ENCODE peak calls at places on chromosomes 6 and 20, in ten cellular contexts. One of them, this sample, is unnamed.
A peak's percentile ranks its signal among the peaks of the same experiment; 100 is the strongest.

GRCh38 chr6:167770291-167770955 is 56.3 kb upstream of the AFDN start:
- DNase-seq in PC-9: no peak
- DNase-seq in cardiac muscle cell: no peak
- DNase-seq in hepatocyte: no peak
- DNase-seq in lung: no peak
- DNase-seq in gastrocnemius medialis: no peak
- DNase-seq in PC-3: no peak
- DNase-seq in AG04450: no peak
- DNase-seq in heart right ventricle: no peak
- DNase-seq in pancreas: no peak
- DNase-seq in this sample: no peak

GRCh38 chr20:45445805-45446562 is 23.6 kb upstream of the WFDC2 start:
- DNase-seq in gastrocnemius medialis: no peak
- DNase-seq in lung: no peak
- DNase-seq in cardiac muscle cell: no peak
- DNase-seq in AG04450: no peak
- DNase-seq in hepatocyte: no peak
- DNase-seq in pancreas: no peak
- DNase-seq in PC-3: peak; percentile 76
- DNase-seq in PC-9: no peak
- DNase-seq in heart right ventricle: no peak
- DNase-seq in this sample: no peak

GRCh38 chr6:73169633-73170032 is 55.7 kb downstream of the KHDC1L start:
- DNase-seq in AG04450: no peak
- DNase-seq in pancreas: no peak
- DNase-seq in lung: no peak
- DNase-seq in gastrocnemius medialis: no peak
- DNase-seq in PC-9: no peak
- DNase-seq in PC-3: peak; percentile 25
- DNase-seq in hepatocyte: no peak
- DNase-seq in cardiac muscle cell: no peak
- DNase-seq in heart right ventricle: no peak
- DNase-seq in this sample: no peak

GRCh38 chr6:153976921-153977693 is 61.9 kb upstream of the OPRM1 start:
- DNase-seq in AG04450: no peak
- DNase-seq in pancreas: no peak
- DNase-seq in hepatocyte: no peak
- DNase-seq in heart right ventricle: no peak
- DNase-seq in cardiac muscle cell: peak; percentile 36
- DNase-seq in gastrocnemius medialis: no peak
- DNase-seq in PC-9: peak; percentile 58
- DNase-seq in PC-3: peak; percentile 8
- DNase-seq in lung: no peak
- DNase-seq in this sample: no peak

GRCh38 chr20:47713941-47714450 is 71.3 kb downstream of the SULF2 start:
- DNase-seq in hepatocyte: no peak
- DNase-seq in lung: no peak
- DNase-seq in PC-9: no peak
- DNase-seq in gastrocnemius medialis: peak; percentile 29
- DNase-seq in heart right ventricle: peak; percentile 32
- DNase-seq in pancreas: no peak
- DNase-seq in cardiac muscle cell: no peak
- DNase-seq in AG04450: no peak
- DNase-seq in PC-3: no peak
- DNase-seq in this sample: peak; percentile 34

GRCh38 chr6:22327881-22328280 is 31.0 kb upstream of the PRL start:
- DNase-seq in heart right ventricle: no peak
- DNase-seq in gastrocnemius medialis: no peak
- DNase-seq in PC-9: no peak
- DNase-seq in PC-3: no peak
- DNase-seq in cardiac muscle cell: no peak
- DNase-seq in AG04450: no peak
- DNase-seq in lung: no peak
- DNase-seq in pancreas: no peak
- DNase-seq in hepatocyte: no peak
- DNase-seq in this sample: no peak

GRCh38 chr6:10759312-10759839 is 11.8 kb downstream of the TMEM14B start:
- DNase-seq in AG04450: peak; percentile 86
- DNase-seq in PC-3: peak; percentile 99
- DNase-seq in hepatocyte: peak; percentile 78
- DNase-seq in PC-9: peak; percentile 95
- DNase-seq in heart right ventricle: no peak
- DNase-seq in lung: no peak
- DNase-seq in cardiac muscle cell: peak; percentile 89
- DNase-seq in pancreas: no peak
- DNase-seq in gastrocnemius medialis: no peak
- DNase-seq in this sample: no peak

GRCh38 chr20:61755971-61756421 is 309.7 kb downstream of the TAF4 start:
- DNase-seq in gastrocnemius medialis: no peak
- DNase-seq in AG04450: no peak
- DNase-seq in heart right ventricle: no peak
- DNase-seq in PC-9: no peak
- DNase-seq in hepatocyte: no peak
- DNase-seq in PC-3: no peak
- DNase-seq in cardiac muscle cell: no peak
- DNase-seq in lung: no peak
- DNase-seq in pancreas: no peak
- DNase-seq in this sample: no peak

GRCh38 chr20:6767536-6768227 is at the start of gene BMP2:
- DNase-seq in PC-9: no peak
- DNase-seq in PC-3: peak; percentile 28
- DNase-seq in heart right ventricle: peak; percentile 47
- DNase-seq in cardiac muscle cell: peak; percentile 79
- DNase-seq in gastrocnemius medialis: peak; percentile 25
- DNase-seq in AG04450: no peak
- DNase-seq in lung: peak; percentile 42
- DNase-seq in pancreas: peak; percentile 68
- DNase-seq in hepatocyte: peak; percentile 91
- DNase-seq in this sample: peak; percentile 69

GRCh38 chr20:50467618-50468373 is 42.4 kb upstream of the PTPN1 start:
- DNase-seq in PC-3: peak; percentile 60
- DNase-seq in PC-9: no peak
- DNase-seq in gastrocnemius medialis: peak; percentile 57
- DNase-seq in hepatocyte: no peak
- DNase-seq in heart right ventricle: no peak
- DNase-seq in pancreas: no peak
- DNase-seq in lung: peak; percentile 65
- DNase-seq in cardiac muscle cell: peak; percentile 71
- DNase-seq in AG04450: no peak
- DNase-seq in this sample: no peak

GRCh38 chr6:53752440-53752839 is 42.4 kb upstream of the LRRC1 start:
- DNase-seq in pancreas: no peak
- DNase-seq in PC-9: peak; percentile 43
- DNase-seq in hepatocyte: no peak
- DNase-seq in gastrocnemius medialis: no peak
- DNase-seq in PC-3: no peak
- DNase-seq in AG04450: no peak
- DNase-seq in lung: no peak
- DNase-seq in heart right ventricle: no peak
- DNase-seq in cardiac muscle cell: no peak
- DNase-seq in this sample: no peak

GRCh38 chr6:28789553-28790083 is 134.2 kb downstream of the TRIM27 start:
- DNase-seq in heart right ventricle: no peak
- DNase-seq in cardiac muscle cell: peak; percentile 61
- DNase-seq in hepatocyte: peak; percentile 53
- DNase-seq in gastrocnemius medialis: no peak
- DNase-seq in PC-9: peak; percentile 61
- DNase-seq in pancreas: no peak
- DNase-seq in AG04450: no peak
- DNase-seq in PC-3: peak; percentile 85
- DNase-seq in lung: no peak
- DNase-seq in this sample: no peak

GRCh38 chr6:55758156-55758942 is 117.0 kb downstream of the BMP5 start:
- DNase-seq in AG04450: peak; percentile 67
- DNase-seq in cardiac muscle cell: peak; percentile 76
- DNase-seq in gastrocnemius medialis: peak; percentile 19
- DNase-seq in PC-3: peak; percentile 97
- DNase-seq in hepatocyte: peak; percentile 65
- DNase-seq in pancreas: no peak
- DNase-seq in heart right ventricle: no peak
- DNase-seq in lung: no peak
- DNase-seq in PC-9: peak; percentile 81
- DNase-seq in this sample: no peak

GRCh38 chr6:15368186-15368585 is 122.3 kb downstream of the JARID2 start:
- DNase-seq in cardiac muscle cell: peak; percentile 24
- DNase-seq in AG04450: no peak
- DNase-seq in PC-9: no peak
- DNase-seq in lung: no peak
- DNase-seq in PC-3: no peak
- DNase-seq in heart right ventricle: no peak
- DNase-seq in gastrocnemius medialis: no peak
- DNase-seq in pancreas: no peak
- DNase-seq in hepatocyte: no peak
- DNase-seq in this sample: no peak

GRCh38 chr6:161462148-161462547 is 188.3 kb upstream of the AGPAT4 start:
- DNase-seq in gastrocnemius medialis: no peak
- DNase-seq in PC-3: peak; percentile 81
- DNase-seq in PC-9: peak; percentile 39
- DNase-seq in AG04450: no peak
- DNase-seq in hepatocyte: no peak
- DNase-seq in lung: no peak
- DNase-seq in cardiac muscle cell: no peak
- DNase-seq in heart right ventricle: no peak
- DNase-seq in pancreas: no peak
- DNase-seq in this sample: no peak

GRCh38 chr20:3473944-3474343 is 3.1 kb downstream of the ATRN start:
- DNase-seq in AG04450: no peak
- DNase-seq in lung: peak; percentile 21
- DNase-seq in PC-3: no peak
- DNase-seq in gastrocnemius medialis: no peak
- DNase-seq in PC-9: no peak
- DNase-seq in heart right ventricle: no peak
- DNase-seq in pancreas: no peak
- DNase-seq in cardiac muscle cell: no peak
- DNase-seq in hepatocyte: no peak
- DNase-seq in this sample: no peak

GRCh38 chr6:25050356-25050755 is 114.6 kb upstream of the RIPOR2 start:
- DNase-seq in PC-3: no peak
- DNase-seq in pancreas: no peak
- DNase-seq in heart right ventricle: no peak
- DNase-seq in lung: no peak
- DNase-seq in AG04450: peak; percentile 68
- DNase-seq in PC-9: peak; percentile 46
- DNase-seq in cardiac muscle cell: peak; percentile 87
- DNase-seq in gastrocnemius medialis: no peak
- DNase-seq in hepatocyte: peak; percentile 49
- DNase-seq in this sample: no peak

GRCh38 chr6:87483929-87484328 is 11.2 kb downstream of the SLC35A1 start:
- DNase-seq in AG04450: no peak
- DNase-seq in cardiac muscle cell: peak; percentile 51
- DNase-seq in pancreas: no peak
- DNase-seq in gastrocnemius medialis: no peak
- DNase-seq in lung: no peak
- DNase-seq in hepatocyte: peak; percentile 83
- DNase-seq in PC-3: peak; percentile 64
- DNase-seq in heart right ventricle: no peak
- DNase-seq in PC-9: peak; percentile 37
- DNase-seq in this sample: no peak

GRCh38 chr20:60381643-60382400 is 423.6 kb downstream of the CDH26 start:
- DNase-seq in lung: no peak
- DNase-seq in PC-3: peak; percentile 3
- DNase-seq in hepatocyte: no peak
- DNase-seq in gastrocnemius medialis: no peak
- DNase-seq in AG04450: no peak
- DNase-seq in cardiac muscle cell: no peak
- DNase-seq in PC-9: no peak
- DNase-seq in heart right ventricle: no peak
- DNase-seq in pancreas: no peak
- DNase-seq in this sample: no peak

GRCh38 chr20:10171864-10172751 is 46.5 kb upstream of the SNAP25 start:
- DNase-seq in hepatocyte: peak; percentile 67
- DNase-seq in cardiac muscle cell: peak; percentile 42
- DNase-seq in PC-3: peak; percentile 60
- DNase-seq in AG04450: no peak
- DNase-seq in lung: no peak
- DNase-seq in gastrocnemius medialis: no peak
- DNase-seq in PC-9: peak; percentile 40
- DNase-seq in heart right ventricle: no peak
- DNase-seq in pancreas: peak; percentile 51
- DNase-seq in this sample: no peak
- TF ChIP-seq CTCF in hepatocyte: peak; percentile 6
- TF ChIP-seq CTCF in cardiac muscle cell: no peak
- TF ChIP-seq CTCF in PC-3: no peak
- TF ChIP-seq CTCF in AG04450: no peak
- TF ChIP-seq CTCF in lung: no peak
- TF ChIP-seq CTCF in gastrocnemius medialis: no peak
- TF ChIP-seq CTCF in PC-9: no peak
- TF ChIP-seq CTCF in heart right ventricle: no peak
- TF ChIP-seq CTCF in pancreas: no peak
- TF ChIP-seq CTCF in this sample: no peak

GRCh38 chr6:158185729-158186456 is 17.7 kb downstream of the GTF2H5 start:
- DNase-seq in PC-3: peak; percentile 10
- DNase-seq in pancreas: no peak
- DNase-seq in lung: no peak
- DNase-seq in AG04450: no peak
- DNase-seq in PC-9: no peak
- DNase-seq in heart right ventricle: no peak
- DNase-seq in gastrocnemius medialis: no peak
- DNase-seq in cardiac muscle cell: peak; percentile 62
- DNase-seq in hepatocyte: no peak
- DNase-seq in this sample: no peak
- H3K27ac ChIP-seq in PC-3: no peak overlapping the region
- H3K27ac ChIP-seq in pancreas: no peak overlapping the region
- H3K27ac ChIP-seq in lung: no peak overlapping the region
- H3K27ac ChIP-seq in AG04450: no peak overlapping the region
- H3K27ac ChIP-seq in PC-9: no peak overlapping the region
- H3K27ac ChIP-seq in heart right ventricle: no peak overlapping the region
- H3K27ac ChIP-seq in gastrocnemius medialis: no peak overlapping the region
- H3K27ac ChIP-seq in cardiac muscle cell: no peak overlapping the region
- H3K27ac ChIP-seq in hepatocyte: no peak overlapping the region
- H3K27ac ChIP-seq in this sample: no peak overlapping the region

GRCh38 chr6:107400748-107401147 is 58.6 kb downstream of the PDSS2 start:
- DNase-seq in lung: no peak
- DNase-seq in pancreas: no peak
- DNase-seq in cardiac muscle cell: no peak
- DNase-seq in PC-3: no peak
- DNase-seq in AG04450: no peak
- DNase-seq in hepatocyte: no peak
- DNase-seq in PC-9: no peak
- DNase-seq in gastrocnemius medialis: no peak
- DNase-seq in heart right ventricle: no peak
- DNase-seq in this sample: no peak
- H3K9me3 ChIP-seq in lung: peaks cover 13% of the 10 kb centered on the region
- H3K9me3 ChIP-seq in pancreas: no peaks in the 10 kb centered on the region
- H3K9me3 ChIP-seq in cardiac muscle cell: no peaks in the 10 kb centered on the region
- H3K9me3 ChIP-seq in PC-3: no peaks in the 10 kb centered on the region
- H3K9me3 ChIP-seq in AG04450: peaks cover 3% of the 10 kb centered on the region
- H3K9me3 ChIP-seq in hepatocyte: peaks cover 9% of the 10 kb centered on the region
- H3K9me3 ChIP-seq in PC-9: no peaks in the 10 kb centered on the region
- H3K9me3 ChIP-seq in gastrocnemius medialis: peaks cover 4% of the 10 kb centered on the region
- H3K9me3 ChIP-seq in heart right ventricle: peaks cover 8% of the 10 kb centered on the region
- H3K9me3 ChIP-seq in this sample: peaks cover 46% of the 10 kb centered on the region

DNA sequence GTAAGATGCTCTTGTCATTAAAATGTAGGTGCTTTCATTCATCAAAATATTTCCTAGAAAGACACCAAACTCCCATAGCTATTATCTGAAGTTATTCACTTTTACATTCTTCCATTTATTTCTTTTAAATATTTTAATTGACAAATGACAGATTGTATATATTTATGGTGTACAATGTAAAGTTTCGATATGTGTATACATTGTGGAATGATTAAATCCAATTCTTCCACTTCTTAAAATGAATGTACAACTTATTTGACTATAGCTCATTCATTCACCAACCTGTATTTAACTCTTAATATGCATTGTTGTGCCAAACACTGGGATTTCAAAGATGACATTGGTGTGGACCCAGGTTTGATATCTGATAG is 41.0 kb downstream of the CCN2 start:
- DNase-seq in PC-9: no peak
- DNase-seq in hepatocyte: no peak
- DNase-seq in lung: no peak
- DNase-seq in AG04450: no peak
- DNase-seq in pancreas: no peak
- DNase-seq in heart right ventricle: no peak
- DNase-seq in gastrocnemius medialis: no peak
- DNase-seq in PC-3: no peak
- DNase-seq in cardiac muscle cell: no peak
- DNase-seq in this sample: no peak
- TF ChIP-seq CTCF in PC-9: peak; percentile 32
- TF ChIP-seq CTCF in hepatocyte: no peak
- TF ChIP-seq CTCF in lung: no peak
- TF ChIP-seq CTCF in AG04450: no peak
- TF ChIP-seq CTCF in pancreas: no peak
- TF ChIP-seq CTCF in heart right ventricle: no peak
- TF ChIP-seq CTCF in gastrocnemius medialis: no peak
- TF ChIP-seq CTCF in PC-3: no peak
- TF ChIP-seq CTCF in cardiac muscle cell: no peak
- TF ChIP-seq CTCF in this sample: no peak